ENCODE peak calls at places on chromosomes 6 and 20, in nine cellular contexts. One of them, this sample, is unnamed.

GRCh38 chr6:151784441-151785214 is 22.9 kb upstream of the ESR1 start:
- DNase-seq in amniotic stem cell: no peak
- DNase-seq in non-pigmented ciliary epithelial cell: no peak
- DNase-seq in anterior cingulate cortex: no peak
- DNase-seq in NCI-H774: no peak
- DNase-seq in CD8-positive, alpha-beta memory T cell: no peak
- DNase-seq in tibial artery: no peak
- DNase-seq in activated CD4-positive, CD25-positive, alpha-beta regulatory T cell: no peak
- DNase-seq in NCI-H1436: no peak
- DNase-seq in this sample: no peak

GRCh38 chr6:139337830-139338229 is 36.6 kb downstream of the CITED2 start:
- DNase-seq in amniotic stem cell: no peak
- DNase-seq in non-pigmented ciliary epithelial cell: no peak
- DNase-seq in anterior cingulate cortex: no peak
- DNase-seq in NCI-H774: no peak
- DNase-seq in CD8-positive, alpha-beta memory T cell: no peak
- DNase-seq in tibial artery: peak
- DNase-seq in activated CD4-positive, CD25-positive, alpha-beta regulatory T cell: no peak
- DNase-seq in NCI-H1436: no peak
- DNase-seq in this sample: no peak

GRCh38 chr6:167420858-167421766 is 96.2 kb downstream of the TTLL2 start:
- DNase-seq in amniotic stem cell: no peak
- DNase-seq in non-pigmented ciliary epithelial cell: no peak
- DNase-seq in anterior cingulate cortex: no peak
- DNase-seq in NCI-H774: no peak
- DNase-seq in CD8-positive, alpha-beta memory T cell: no peak
- DNase-seq in tibial artery: no peak
- DNase-seq in activated CD4-positive, CD25-positive, alpha-beta regulatory T cell: no peak
- DNase-seq in NCI-H1436: no peak
- DNase-seq in this sample: no peak

GRCh38 chr6:126372626-126373025 is 32.7 kb downstream of the CENPW start:
- DNase-seq in amniotic stem cell: no peak
- DNase-seq in non-pigmented ciliary epithelial cell: no peak
- DNase-seq in anterior cingulate cortex: no peak
- DNase-seq in NCI-H774: no peak
- DNase-seq in CD8-positive, alpha-beta memory T cell: no peak
- DNase-seq in tibial artery: no peak
- DNase-seq in activated CD4-positive, CD25-positive, alpha-beta regulatory T cell: no peak
- DNase-seq in NCI-H1436: no peak
- DNase-seq in this sample: peak

GRCh38 chr6:52872031-52872430 is 31.4 kb upstream of the GSTA5 start:
- DNase-seq in amniotic stem cell: no peak
- DNase-seq in non-pigmented ciliary epithelial cell: no peak
- DNase-seq in anterior cingulate cortex: no peak
- DNase-seq in NCI-H774: no peak
- DNase-seq in CD8-positive, alpha-beta memory T cell: no peak
- DNase-seq in tibial artery: no peak
- DNase-seq in activated CD4-positive, CD25-positive, alpha-beta regulatory T cell: no peak
- DNase-seq in NCI-H1436: no peak
- DNase-seq in this sample: no peak

GRCh38 chr6:40146902-40147301 is 212.6 kb upstream of the MOCS1 start:
- DNase-seq in amniotic stem cell: no peak
- DNase-seq in non-pigmented ciliary epithelial cell: no peak
- DNase-seq in anterior cingulate cortex: no peak
- DNase-seq in NCI-H774: no peak
- DNase-seq in CD8-positive, alpha-beta memory T cell: no peak
- DNase-seq in tibial artery: no peak
- DNase-seq in activated CD4-positive, CD25-positive, alpha-beta regulatory T cell: no peak
- DNase-seq in NCI-H1436: no peak
- DNase-seq in this sample: no peak

GRCh38 chr6:41818271-41819054 is 31.0 kb downstream of the TOMM6 start:
- DNase-seq in amniotic stem cell: no peak
- DNase-seq in non-pigmented ciliary epithelial cell: no peak
- DNase-seq in anterior cingulate cortex: no peak
- DNase-seq in NCI-H774: no peak
- DNase-seq in CD8-positive, alpha-beta memory T cell: no peak
- DNase-seq in tibial artery: no peak
- DNase-seq in activated CD4-positive, CD25-positive, alpha-beta regulatory T cell: no peak
- DNase-seq in NCI-H1436: no peak
- DNase-seq in this sample: no peak

GRCh38 chr6:119312441-119312840 is 37.1 kb downstream of the MAN1A1 start:
- DNase-seq in amniotic stem cell: no peak
- DNase-seq in non-pigmented ciliary epithelial cell: no peak
- DNase-seq in anterior cingulate cortex: no peak
- DNase-seq in NCI-H774: no peak
- DNase-seq in CD8-positive, alpha-beta memory T cell: no peak
- DNase-seq in tibial artery: no peak
- DNase-seq in activated CD4-positive, CD25-positive, alpha-beta regulatory T cell: no peak
- DNase-seq in NCI-H1436: no peak
- DNase-seq in this sample: no peak

GRCh38 chr6:8103726-8104125 is 1.4 kb upstream of the EEF1E1 start:
- DNase-seq in amniotic stem cell: no peak
- DNase-seq in non-pigmented ciliary epithelial cell: no peak
- DNase-seq in anterior cingulate cortex: no peak
- DNase-seq in NCI-H774: no peak
- DNase-seq in CD8-positive, alpha-beta memory T cell: no peak
- DNase-seq in tibial artery: no peak
- DNase-seq in activated CD4-positive, CD25-positive, alpha-beta regulatory T cell: no peak
- DNase-seq in NCI-H1436: no peak
- DNase-seq in this sample: no peak

GRCh38 chr20:57620274-57620990 is at the start of gene ZBP1:
- DNase-seq in amniotic stem cell: no peak
- DNase-seq in non-pigmented ciliary epithelial cell: no peak
- DNase-seq in anterior cingulate cortex: no peak
- DNase-seq in NCI-H774: no peak
- DNase-seq in CD8-positive, alpha-beta memory T cell: peak
- DNase-seq in tibial artery: no peak
- DNase-seq in activated CD4-positive, CD25-positive, alpha-beta regulatory T cell: peak
- DNase-seq in NCI-H1436: no peak
- DNase-seq in this sample: no peak